ENCODE peak calls at places on chromosomes 5 and 9, in six cellular contexts. One of them, this sample, is unnamed. For H3K27me3, the result is how much of the 10 kb centered on the place peaks cover.

GRCh38 chr9:36987891-36988290 is 46.2 kb downstream of the PAX5 start:
- DNase-seq in CD8-positive, alpha-beta T cell: no peak
- DNase-seq in CD4-positive, alpha-beta T cell: no peak
- DNase-seq in CD4-positive, CD25-positive, alpha-beta regulatory T cell: no peak
- DNase-seq in heart right ventricle: no peak
- DNase-seq in cardiac muscle cell: no peak
- DNase-seq in this sample: no peak

GRCh38 chr5:43694027-43694426 is 91.0 kb downstream of the NNT start:
- DNase-seq in CD8-positive, alpha-beta T cell: no peak
- DNase-seq in CD4-positive, alpha-beta T cell: no peak
- DNase-seq in heart right ventricle: no peak
- DNase-seq in cardiac muscle cell: no peak
- DNase-seq in CD4-positive, CD25-positive, alpha-beta regulatory T cell: no peak
- DNase-seq in this sample: no peak

GRCh38 chr5:1005362-1005851 is 3.2 kb upstream of the NKD2 start:
- DNase-seq in CD4-positive, CD25-positive, alpha-beta regulatory T cell: no peak
- DNase-seq in CD4-positive, alpha-beta T cell: no peak
- DNase-seq in CD8-positive, alpha-beta T cell: no peak
- DNase-seq in heart right ventricle: peak
- DNase-seq in cardiac muscle cell: no peak
- DNase-seq in this sample: no peak

GRCh38 chr5:13695076-13695712 is 249.3 kb downstream of the DNAH5 start:
- DNase-seq in CD8-positive, alpha-beta T cell: no peak
- DNase-seq in CD4-positive, CD25-positive, alpha-beta regulatory T cell: no peak
- DNase-seq in CD4-positive, alpha-beta T cell: no peak
- DNase-seq in heart right ventricle: no peak
- DNase-seq in cardiac muscle cell: no peak
- DNase-seq in this sample: no peak

GRCh38 chr9:121972501-121972981 is 120.6 kb downstream of the TTLL11 start:
- DNase-seq in cardiac muscle cell: no peak
- DNase-seq in heart right ventricle: no peak
- DNase-seq in CD4-positive, CD25-positive, alpha-beta regulatory T cell: no peak
- DNase-seq in CD8-positive, alpha-beta T cell: no peak
- DNase-seq in CD4-positive, alpha-beta T cell: no peak
- DNase-seq in this sample: peak

GRCh38 chr5:86039351-86039750 is 578.4 kb upstream of the COX7C start:
- DNase-seq in CD8-positive, alpha-beta T cell: no peak
- DNase-seq in cardiac muscle cell: peak
- DNase-seq in CD4-positive, alpha-beta T cell: no peak
- DNase-seq in CD4-positive, CD25-positive, alpha-beta regulatory T cell: no peak
- DNase-seq in heart right ventricle: no peak
- DNase-seq in this sample: no peak

GRCh38 chr5:150516011-150516410 is 8.1 kb downstream of the NDST1 start:
- DNase-seq in CD8-positive, alpha-beta T cell: no peak
- DNase-seq in heart right ventricle: peak
- DNase-seq in cardiac muscle cell: peak
- DNase-seq in CD4-positive, alpha-beta T cell: no peak
- DNase-seq in CD4-positive, CD25-positive, alpha-beta regulatory T cell: no peak
- DNase-seq in this sample: no peak

GRCh38 chr5:92633821-92634220 is 947.2 kb downstream of the NR2F1-AS1 start:
- DNase-seq in cardiac muscle cell: no peak
- DNase-seq in heart right ventricle: no peak
- DNase-seq in CD4-positive, CD25-positive, alpha-beta regulatory T cell: no peak
- DNase-seq in CD4-positive, alpha-beta T cell: no peak
- DNase-seq in CD8-positive, alpha-beta T cell: no peak
- DNase-seq in this sample: no peak

GRCh38 chr9:78031271-78031825 is at the start of gene GNAQ:
- DNase-seq in heart right ventricle: peak
- DNase-seq in CD4-positive, alpha-beta T cell: no peak
- DNase-seq in cardiac muscle cell: peak
- DNase-seq in CD4-positive, CD25-positive, alpha-beta regulatory T cell: no peak
- DNase-seq in CD8-positive, alpha-beta T cell: no peak
- DNase-seq in this sample: peak

GRCh38 chr5:172771439-172772111 is 580 bp upstream of the DUSP1 start:
- DNase-seq in cardiac muscle cell: peak
- DNase-seq in heart right ventricle: no peak
- DNase-seq in CD4-positive, alpha-beta T cell: peak
- DNase-seq in CD8-positive, alpha-beta T cell: peak
- DNase-seq in CD4-positive, CD25-positive, alpha-beta regulatory T cell: no peak
- DNase-seq in this sample: no peak

GRCh38 chr9:96008502-96009222 is 133.2 kb downstream of the ERCC6L2 start:
- DNase-seq in heart right ventricle: no peak
- DNase-seq in CD4-positive, alpha-beta T cell: no peak
- DNase-seq in cardiac muscle cell: no peak
- DNase-seq in CD8-positive, alpha-beta T cell: no peak
- DNase-seq in CD4-positive, CD25-positive, alpha-beta regulatory T cell: no peak
- DNase-seq in this sample: no peak

GRCh38 chr9:29575219-29575618 is 2001.9 kb upstream of the C9orf72 start:
- DNase-seq in cardiac muscle cell: no peak
- DNase-seq in CD4-positive, CD25-positive, alpha-beta regulatory T cell: no peak
- DNase-seq in CD8-positive, alpha-beta T cell: no peak
- DNase-seq in heart right ventricle: no peak
- DNase-seq in CD4-positive, alpha-beta T cell: no peak
- DNase-seq in this sample: no peak

GRCh38 chr9:124281934-124282351 is 24.2 kb downstream of the NEK6 start:
- DNase-seq in CD4-positive, alpha-beta T cell: no peak
- DNase-seq in heart right ventricle: no peak
- DNase-seq in CD8-positive, alpha-beta T cell: no peak
- DNase-seq in cardiac muscle cell: no peak
- DNase-seq in CD4-positive, CD25-positive, alpha-beta regulatory T cell: no peak
- DNase-seq in this sample: peak

GRCh38 chr9:7266911-7267555 is 509.3 kb downstream of the KDM4C start:
- DNase-seq in CD4-positive, CD25-positive, alpha-beta regulatory T cell: no peak
- DNase-seq in heart right ventricle: no peak
- DNase-seq in CD8-positive, alpha-beta T cell: no peak
- DNase-seq in cardiac muscle cell: no peak
- DNase-seq in CD4-positive, alpha-beta T cell: no peak
- DNase-seq in this sample: peak

GRCh38 chr5:142012792-142013388 is at the start of gene GNPDA1:
- DNase-seq in CD4-positive, alpha-beta T cell: peak
- DNase-seq in CD4-positive, CD25-positive, alpha-beta regulatory T cell: peak
- DNase-seq in heart right ventricle: peak
- DNase-seq in CD8-positive, alpha-beta T cell: peak
- DNase-seq in cardiac muscle cell: peak
- DNase-seq in this sample: peak

GRCh38 chr5:75509956-75510355 is 1.5 kb downstream of the CERT1 start:
- DNase-seq in CD8-positive, alpha-beta T cell: no peak
- DNase-seq in CD4-positive, alpha-beta T cell: no peak
- DNase-seq in heart right ventricle: no peak
- DNase-seq in CD4-positive, CD25-positive, alpha-beta regulatory T cell: no peak
- DNase-seq in cardiac muscle cell: peak
- DNase-seq in this sample: no peak

GRCh38 chr9:104091708-104092107 is 2.4 kb upstream of the SMC2 start:
- DNase-seq in CD8-positive, alpha-beta T cell: no peak
- DNase-seq in heart right ventricle: peak
- DNase-seq in CD4-positive, CD25-positive, alpha-beta regulatory T cell: no peak
- DNase-seq in CD4-positive, alpha-beta T cell: no peak
- DNase-seq in cardiac muscle cell: peak
- DNase-seq in this sample: peak

GRCh38 chr9:4798281-4798680 is 5.5 kb downstream of the RCL1 start:
- DNase-seq in CD8-positive, alpha-beta T cell: no peak
- DNase-seq in CD4-positive, CD25-positive, alpha-beta regulatory T cell: no peak
- DNase-seq in heart right ventricle: no peak
- DNase-seq in cardiac muscle cell: no peak
- DNase-seq in CD4-positive, alpha-beta T cell: no peak
- DNase-seq in this sample: no peak

GRCh38 chr9:16028516-16028915 is 475.7 kb downstream of the CCDC171 start:
- DNase-seq in CD4-positive, alpha-beta T cell: no peak
- DNase-seq in CD8-positive, alpha-beta T cell: no peak
- DNase-seq in CD4-positive, CD25-positive, alpha-beta regulatory T cell: no peak
- DNase-seq in cardiac muscle cell: no peak
- DNase-seq in heart right ventricle: no peak
- DNase-seq in this sample: no peak

GRCh38 chr9:76817489-76817888 is 53.3 kb downstream of the PCA3 start:
- DNase-seq in CD4-positive, alpha-beta T cell: no peak
- DNase-seq in cardiac muscle cell: no peak
- DNase-seq in CD4-positive, CD25-positive, alpha-beta regulatory T cell: no peak
- DNase-seq in heart right ventricle: no peak
- DNase-seq in CD8-positive, alpha-beta T cell: no peak
- DNase-seq in this sample: no peak

GRCh38 chr9:121640486-121641227 is 10.8 kb upstream of the DAB2IP start:
- DNase-seq in CD8-positive, alpha-beta T cell: no peak
- DNase-seq in CD4-positive, alpha-beta T cell: no peak
- DNase-seq in heart right ventricle: no peak
- DNase-seq in CD4-positive, CD25-positive, alpha-beta regulatory T cell: no peak
- DNase-seq in cardiac muscle cell: no peak
- DNase-seq in this sample: no peak

GRCh38 chr9:135614821-135615665 is 24.3 kb downstream of the GLT6D1 start:
- DNase-seq in heart right ventricle: no peak
- DNase-seq in CD4-positive, alpha-beta T cell: no peak
- DNase-seq in CD4-positive, CD25-positive, alpha-beta regulatory T cell: no peak
- DNase-seq in CD8-positive, alpha-beta T cell: no peak
- DNase-seq in cardiac muscle cell: no peak
- DNase-seq in this sample: no peak

GRCh38 chr5:116521173-116521872 is 53.3 kb downstream of the SEMA6A start:
- DNase-seq in cardiac muscle cell: no peak
- DNase-seq in CD4-positive, CD25-positive, alpha-beta regulatory T cell: no peak
- DNase-seq in CD8-positive, alpha-beta T cell: no peak
- DNase-seq in heart right ventricle: peak
- DNase-seq in CD4-positive, alpha-beta T cell: no peak
- DNase-seq in this sample: no peak

GRCh38 chr5:143376195-143376772 is 27.2 kb downstream of the NR3C1 start:
- DNase-seq in CD4-positive, CD25-positive, alpha-beta regulatory T cell: no peak
- DNase-seq in CD8-positive, alpha-beta T cell: no peak
- DNase-seq in cardiac muscle cell: no peak
- DNase-seq in heart right ventricle: no peak
- DNase-seq in CD4-positive, alpha-beta T cell: no peak
- DNase-seq in this sample: no peak

GRCh38 chr5:143372187-143372829 is 31.2 kb downstream of the NR3C1 start:
- DNase-seq in cardiac muscle cell: no peak
- DNase-seq in CD4-positive, CD25-positive, alpha-beta regulatory T cell: no peak
- DNase-seq in heart right ventricle: no peak
- DNase-seq in CD4-positive, alpha-beta T cell: no peak
- DNase-seq in CD8-positive, alpha-beta T cell: no peak
- DNase-seq in this sample: no peak

GRCh38 chr5:143376911-143377838 is 26.3 kb downstream of the NR3C1 start:
- DNase-seq in CD4-positive, CD25-positive, alpha-beta regulatory T cell: no peak
- DNase-seq in CD4-positive, alpha-beta T cell: no peak
- DNase-seq in cardiac muscle cell: no peak
- DNase-seq in CD8-positive, alpha-beta T cell: no peak
- DNase-seq in heart right ventricle: no peak
- DNase-seq in this sample: no peak

GRCh38 chr5:143370440-143370839 is 33.0 kb downstream of the NR3C1 start:
- DNase-seq in CD4-positive, alpha-beta T cell: no peak
- DNase-seq in CD4-positive, CD25-positive, alpha-beta regulatory T cell: no peak
- DNase-seq in cardiac muscle cell: no peak
- DNase-seq in heart right ventricle: no peak
- DNase-seq in CD8-positive, alpha-beta T cell: no peak
- DNase-seq in this sample: no peak

GRCh38 chr5:143374496-143375217 is 28.8 kb downstream of the NR3C1 start:
- DNase-seq in CD8-positive, alpha-beta T cell: no peak
- DNase-seq in heart right ventricle: no peak
- DNase-seq in CD4-positive, CD25-positive, alpha-beta regulatory T cell: no peak
- DNase-seq in cardiac muscle cell: no peak
- DNase-seq in CD4-positive, alpha-beta T cell: no peak
- DNase-seq in this sample: no peak
- H3K27ac ChIP-seq in CD8-positive, alpha-beta T cell: no peak
- H3K27ac ChIP-seq in heart right ventricle: no peak
- H3K27ac ChIP-seq in CD4-positive, CD25-positive, alpha-beta regulatory T cell: no peak
- H3K27ac ChIP-seq in cardiac muscle cell: no peak
- H3K27ac ChIP-seq in CD4-positive, alpha-beta T cell: no peak
- H3K27ac ChIP-seq in this sample: no peak

DNA sequence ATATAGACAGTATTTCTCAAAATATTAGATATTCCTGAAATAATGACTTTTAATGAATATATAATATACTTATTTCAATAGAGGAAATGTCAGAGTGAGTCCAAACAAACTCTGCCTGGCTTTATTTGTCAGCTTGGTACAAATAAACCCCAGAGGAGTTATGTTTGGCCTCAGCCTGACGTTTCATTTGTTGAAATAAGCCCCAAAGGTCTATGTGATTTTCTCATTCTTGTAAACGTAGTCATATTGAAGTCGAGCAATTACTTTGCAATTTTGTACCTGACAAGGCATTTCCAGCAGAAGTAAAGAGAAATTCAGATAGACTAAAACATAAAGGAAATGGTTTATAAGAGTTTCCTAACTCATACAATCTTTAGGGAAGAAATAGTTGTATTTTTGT is 57.9 kb downstream of the MCCC2 start:
- DNase-seq in CD8-positive, alpha-beta T cell: no peak
- DNase-seq in heart right ventricle: no peak
- DNase-seq in cardiac muscle cell: no peak
- DNase-seq in CD4-positive, CD25-positive, alpha-beta regulatory T cell: no peak
- DNase-seq in CD4-positive, alpha-beta T cell: no peak
- DNase-seq in this sample: no peak
- H3K27me3 ChIP-seq in CD8-positive, alpha-beta T cell: under half
- H3K27me3 ChIP-seq in heart right ventricle: under half
- H3K27me3 ChIP-seq in cardiac muscle cell: under half
- H3K27me3 ChIP-seq in CD4-positive, CD25-positive, alpha-beta regulatory T cell: under half
- H3K27me3 ChIP-seq in CD4-positive, alpha-beta T cell: under half
- H3K27me3 ChIP-seq in this sample: under half

GRCh38 chr9:22159590-22159989 is 150.5 kb upstream of the CDKN2B start:
- DNase-seq in cardiac muscle cell: no peak
- DNase-seq in CD8-positive, alpha-beta T cell: no peak
- DNase-seq in CD4-positive, alpha-beta T cell: no peak
- DNase-seq in CD4-positive, CD25-positive, alpha-beta regulatory T cell: no peak
- DNase-seq in heart right ventricle: no peak
- DNase-seq in this sample: no peak
- H3K27ac ChIP-seq in cardiac muscle cell: no peak
- H3K27ac ChIP-seq in CD8-positive, alpha-beta T cell: no peak
- H3K27ac ChIP-seq in CD4-positive, alpha-beta T cell: no peak
- H3K27ac ChIP-seq in CD4-positive, CD25-positive, alpha-beta regulatory T cell: no peak
- H3K27ac ChIP-seq in heart right ventricle: no peak
- H3K27ac ChIP-seq in this sample: no peak

GRCh38 chr5:27130587-27130986 is 92.2 kb upstream of the CDH9 start:
- DNase-seq in heart right ventricle: no peak
- DNase-seq in CD4-positive, alpha-beta T cell: no peak
- DNase-seq in cardiac muscle cell: no peak
- DNase-seq in CD4-positive, CD25-positive, alpha-beta regulatory T cell: no peak
- DNase-seq in CD8-positive, alpha-beta T cell: no peak
- DNase-seq in this sample: no peak
- H3K27me3 ChIP-seq in heart right ventricle: under half
- H3K27me3 ChIP-seq in CD4-positive, alpha-beta T cell: under half
- H3K27me3 ChIP-seq in cardiac muscle cell: under half
- H3K27me3 ChIP-seq in CD4-positive, CD25-positive, alpha-beta regulatory T cell: under half
- H3K27me3 ChIP-seq in CD8-positive, alpha-beta T cell: under half
- H3K27me3 ChIP-seq in this sample: under half

DNA sequence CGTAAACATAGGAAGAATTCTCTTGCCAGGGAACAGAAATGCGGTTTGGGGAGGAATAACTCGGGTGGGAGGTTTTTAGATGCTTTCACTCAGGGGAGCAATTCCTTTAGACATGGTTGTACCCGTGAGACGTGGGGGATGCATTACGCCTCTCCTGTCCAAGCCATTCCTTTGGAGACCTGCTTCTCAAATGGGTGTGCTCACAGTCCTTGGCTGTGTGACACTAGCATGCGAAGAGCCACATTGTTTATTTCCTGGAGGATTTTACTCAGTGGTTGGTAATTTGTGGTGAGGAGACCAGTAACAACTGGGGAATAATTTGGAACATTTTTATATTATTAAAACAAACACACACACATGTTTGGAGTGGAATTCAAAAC is 18.5 kb downstream of the COL15A1 start:
- DNase-seq in cardiac muscle cell: no peak
- DNase-seq in CD4-positive, alpha-beta T cell: no peak
- DNase-seq in CD8-positive, alpha-beta T cell: no peak
- DNase-seq in CD4-positive, CD25-positive, alpha-beta regulatory T cell: no peak
- DNase-seq in heart right ventricle: no peak
- DNase-seq in this sample: no peak
- H3K27ac ChIP-seq in cardiac muscle cell: no peak
- H3K27ac ChIP-seq in CD4-positive, alpha-beta T cell: no peak
- H3K27ac ChIP-seq in CD8-positive, alpha-beta T cell: no peak
- H3K27ac ChIP-seq in CD4-positive, CD25-positive, alpha-beta regulatory T cell: no peak
- H3K27ac ChIP-seq in heart right ventricle: peak
- H3K27ac ChIP-seq in this sample: peak

This sample was measured in transverse colon.